ENCODE peak calls at places on chromosomes 13 and 19, in five cellular contexts. V is AG04450; H is upper lobe of right lung; T is neuronal stem cell; F is activated naive CD4-positive, alpha-beta T cell treated with anti-CD3 and anti-CD28 coated beads for 36 hours. O is an unnamed sample.
A peak's percentile ranks its signal among the peaks of the same experiment; 100 is the strongest.

GRCh38 chr19:15249912-15250634 is 17.8 kb upstream of the EPHX3 start:
- DNase-seq in F (no peak), H (no peak), T (no peak), V (peak; percentile 82), O (peak; percentile 74)

GRCh38 chr19:23665651-23666410 is 21.2 kb downstream of the ZNF675 start:
- DNase-seq in T (no peak), H (no peak), V (no peak), F (no peak), O (no peak)

GRCh38 chr19:5354403-5354802 is 13.8 kb upstream of the PTPRS start:
- DNase-seq in F (peak; percentile 41), T (no peak), V (no peak), H (no peak), O (no peak)

GRCh38 chr19:14619404-14619803 is 36.5 kb downstream of the CLEC17A start:
- DNase-seq in T (no peak), F (no peak), V (no peak), H (no peak), O (no peak)

GRCh38 chr13:30743319-30744055 is 8.1 kb downstream of the ALOX5AP start:
- DNase-seq in H (no peak), V (peak; percentile 93), T (no peak), F (no peak), O (peak; percentile 85)

GRCh38 chr19:3982701-3983541 is 2.3 kb downstream of the EEF2 start:
- DNase-seq in F (no peak), T (no peak), H (no peak), V (no peak), O (no peak)

GRCh38 chr19:33683881-33684549 is 62.3 kb downstream of the CHST8 start:
- DNase-seq in F (peak; percentile 31), V (peak; percentile 6), T (peak; percentile 75), H (peak; percentile 67), O (no peak)

GRCh38 chr13:24032674-24033073 is 127.8 kb upstream of the SPATA13 start:
- DNase-seq in V (no peak), H (no peak), T (no peak), F (no peak), O (no peak)

GRCh38 chr13:33153421-33154381 is 131.9 kb downstream of the STARD13 start:
- DNase-seq in H (no peak), F (no peak), T (no peak), V (no peak), O (no peak)

GRCh38 chr13:57925250-57925649 is 293.7 kb downstream of the PCDH17 start:
- DNase-seq in V (no peak), H (no peak), T (no peak), F (no peak), O (no peak)

GRCh38 chr13:44661936-44662335 is 85.8 kb upstream of the TSC22D1 start:
- DNase-seq in H (no peak), V (no peak), F (no peak), T (no peak), O (no peak)

GRCh38 chr19:33865306-33865705 is 68.6 kb downstream of the KCTD15 start:
- DNase-seq in F (no peak), T (no peak), V (no peak), H (no peak), O (no peak)

GRCh38 chr13:98778749-98779148 is 26.3 kb upstream of the SLC15A1 start:
- DNase-seq in T (no peak), F (no peak), H (no peak), V (no peak), O (no peak)